ENCODE peak calls at places on chromosomes 16 and 17, in ten cellular contexts. C is heart right ventricle, K is lower leg skin, L is tibial nerve, Q is prostate gland, M is nephron progenitor cell, S is osteocyte, T is neural crest cell, I is fibroblast of mammary gland, X is type B pancreatic cell. Z is an unnamed sample.

GRCh38 chr17:40548491-40548981 is 16.7 kb downstream of the CCR7 start:
- DNase-seq in C (no peak), S (no peak), I (no peak), K (peak), Q (no peak), X (peak), T (no peak), L (no peak), M (no peak), Z (no peak)

GRCh38 chr17:69485901-69486643 is 71.6 kb downstream of the MAP2K6 start:
- DNase-seq in M (no peak), S (no peak), X (no peak), L (no peak), C (no peak), I (peak), T (no peak), Q (no peak), K (no peak), Z (no peak)

GRCh38 chr17:50283714-50284432 is 9.6 kb downstream of the TMEM92 start:
- DNase-seq in L (no peak), S (no peak), X (no peak), M (no peak), Q (no peak), C (no peak), T (no peak), I (no peak), K (no peak), Z (no peak)

GRCh38 chr16:8492690-8493089 is 97.6 kb downstream of the TMEM114 start:
- DNase-seq in T (no peak), L (no peak), Q (no peak), X (no peak), I (no peak), M (no peak), C (no peak), K (no peak), S (no peak), Z (no peak)

GRCh38 chr17:61926831-61927210 is 961 bp downstream of the INTS2 start:
- DNase-seq in L (no peak), T (no peak), S (no peak), C (no peak), M (no peak), Q (no peak), I (peak), K (no peak), X (no peak), Z (no peak)

GRCh38 chr16:13921328-13921727 is 1.4 kb downstream of the ERCC4 start:
- DNase-seq in I (no peak), C (no peak), Q (peak), T (no peak), L (no peak), S (no peak), X (no peak), K (no peak), M (no peak), Z (no peak)

GRCh38 chr16:70267516-70267915 is 15.8 kb upstream of the EXOSC6 start:
- DNase-seq in I (peak), X (no peak), T (peak), K (no peak), Q (no peak), C (no peak), S (no peak), M (peak), L (no peak), Z (no peak)

GRCh38 chr17:66383353-66383752 is 80.9 kb downstream of the PRKCA start:
- DNase-seq in T (no peak), I (peak), L (no peak), Q (no peak), C (no peak), K (no peak), S (no peak), X (no peak), M (no peak), Z (no peak)

GRCh38 chr17:67491009-67491677 is 114.1 kb downstream of the PITPNC1 start:
- DNase-seq in K (peak), T (peak), L (peak), M (peak), X (no peak), C (peak), Q (peak), I (peak), S (peak), Z (peak)

GRCh38 chr16:77331802-77332586 is 102.8 kb downstream of the ADAMTS18 start:
- DNase-seq in S (no peak), X (no peak), L (no peak), C (no peak), I (no peak), K (no peak), T (no peak), Q (no peak), M (no peak), Z (no peak)

GRCh38 chr16:56999409-57000270 is 10.3 kb downstream of the NLRC5 start:
- DNase-seq in T (no peak), I (no peak), K (no peak), M (no peak), Q (no peak), L (no peak), S (no peak), X (no peak), C (no peak), Z (no peak)

GRCh38 chr17:76988796-76989195 is 120.6 kb downstream of the MGAT5B start:
- DNase-seq in L (no peak), S (no peak), K (no peak), C (no peak), I (no peak), T (no peak), M (no peak), X (no peak), Q (no peak), Z (no peak)
- TF ChIP-seq CTCF in L (no peak), S (no peak), K (no peak), C (no peak), I (no peak), T (no peak), M (no peak), X (no peak), Q (no peak), Z (no peak)

GRCh38 chr17:36494674-36495073 is 8.2 kb downstream of the ZNHIT3 start:
- DNase-seq in T (no peak), X (no peak), L (no peak), I (no peak), M (no peak), Q (no peak), K (no peak), S (no peak), C (no peak), Z (no peak)
- TF ChIP-seq CTCF in T (no peak), X (no peak), L (no peak), I (no peak), M (no peak), Q (no peak), K (no peak), S (no peak), C (no peak), Z (no peak)

DNA sequence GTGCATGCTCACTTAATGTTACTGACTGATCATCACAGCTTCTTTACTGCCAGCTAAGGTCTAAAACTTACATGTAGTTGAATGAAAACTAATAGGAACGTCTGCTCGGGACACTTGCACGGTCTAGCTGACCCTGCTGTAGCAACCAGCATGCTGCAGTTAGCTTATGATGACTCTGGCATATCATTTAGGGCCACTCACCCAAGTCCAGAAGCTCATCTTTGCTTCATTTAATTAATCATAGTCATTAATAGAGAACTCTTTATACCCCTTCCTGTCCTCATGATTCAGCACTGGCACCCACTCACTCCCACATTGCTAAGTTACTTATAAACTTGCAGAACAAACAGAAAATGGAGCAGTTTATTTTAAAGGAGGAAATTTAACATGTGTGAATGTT is 136.3 kb downstream of the NLK start:
- DNase-seq in C (no peak), L (no peak), M (no peak), S (no peak), X (no peak), I (peak), K (no peak), T (no peak), Q (no peak), Z (no peak)
- TF ChIP-seq CTCF in C (no peak), L (no peak), M (no peak), S (no peak), X (no peak), I (no peak), K (no peak), T (no peak), Q (no peak), Z (no peak)

GRCh38 chr16:2092866-2093265 is 42.8 kb downstream of the PKD1 start:
- DNase-seq in Q (no peak), T (no peak), M (no peak), S (no peak), L (no peak), C (no peak), K (no peak), I (no peak), X (no peak), Z (no peak)

GRCh38 chr16:2095918-2096582 is 39.6 kb downstream of the PKD1 start:
- DNase-seq in X (no peak), L (no peak), C (no peak), I (no peak), M (no peak), Q (no peak), S (no peak), T (no peak), K (no peak), Z (no peak)

GRCh38 chr16:2093793-2094192 is 41.9 kb downstream of the PKD1 start:
- DNase-seq in S (no peak), C (no peak), I (no peak), X (no peak), M (no peak), L (no peak), K (no peak), T (no peak), Q (no peak), Z (no peak)

GRCh38 chr16:2096853-2097620 is 38.7 kb downstream of the PKD1 start:
- DNase-seq in C (no peak), L (no peak), K (no peak), M (no peak), S (no peak), Q (no peak), I (no peak), T (no peak), X (no peak), Z (no peak)

GRCh38 chr16:2095315-2095853 is 40.3 kb downstream of the PKD1 start:
- DNase-seq in I (peak), T (no peak), C (no peak), L (no peak), Q (no peak), M (no peak), X (no peak), S (no peak), K (no peak), Z (no peak)
- TF ChIP-seq CTCF in I (no peak), T (no peak), C (no peak), L (no peak), Q (no peak), M (no peak), X (no peak), S (no peak), K (no peak), Z (no peak)

GRCh38 chr16:17930280-17930679 is 406.3 kb downstream of the NPIPA8 start:
- DNase-seq in S (no peak), L (no peak), Q (no peak), X (no peak), M (no peak), K (no peak), T (no peak), C (no peak), I (peak), Z (no peak)
- TF ChIP-seq CTCF in S (no peak), L (no peak), Q (no peak), X (peak), M (no peak), K (no peak), T (peak), C (no peak), I (peak), Z (no peak)

GRCh38 chr17:77109159-77110005 is 31.4 kb upstream of the SEC14L1 start:
- DNase-seq in I (no peak), L (no peak), Q (no peak), X (no peak), S (no peak), M (no peak), T (no peak), K (no peak), C (no peak), Z (no peak)
- TF ChIP-seq CTCF in I (no peak), L (peak), Q (no peak), X (no peak), S (no peak), M (no peak), T (no peak), K (no peak), C (no peak), Z (no peak)

DNA sequence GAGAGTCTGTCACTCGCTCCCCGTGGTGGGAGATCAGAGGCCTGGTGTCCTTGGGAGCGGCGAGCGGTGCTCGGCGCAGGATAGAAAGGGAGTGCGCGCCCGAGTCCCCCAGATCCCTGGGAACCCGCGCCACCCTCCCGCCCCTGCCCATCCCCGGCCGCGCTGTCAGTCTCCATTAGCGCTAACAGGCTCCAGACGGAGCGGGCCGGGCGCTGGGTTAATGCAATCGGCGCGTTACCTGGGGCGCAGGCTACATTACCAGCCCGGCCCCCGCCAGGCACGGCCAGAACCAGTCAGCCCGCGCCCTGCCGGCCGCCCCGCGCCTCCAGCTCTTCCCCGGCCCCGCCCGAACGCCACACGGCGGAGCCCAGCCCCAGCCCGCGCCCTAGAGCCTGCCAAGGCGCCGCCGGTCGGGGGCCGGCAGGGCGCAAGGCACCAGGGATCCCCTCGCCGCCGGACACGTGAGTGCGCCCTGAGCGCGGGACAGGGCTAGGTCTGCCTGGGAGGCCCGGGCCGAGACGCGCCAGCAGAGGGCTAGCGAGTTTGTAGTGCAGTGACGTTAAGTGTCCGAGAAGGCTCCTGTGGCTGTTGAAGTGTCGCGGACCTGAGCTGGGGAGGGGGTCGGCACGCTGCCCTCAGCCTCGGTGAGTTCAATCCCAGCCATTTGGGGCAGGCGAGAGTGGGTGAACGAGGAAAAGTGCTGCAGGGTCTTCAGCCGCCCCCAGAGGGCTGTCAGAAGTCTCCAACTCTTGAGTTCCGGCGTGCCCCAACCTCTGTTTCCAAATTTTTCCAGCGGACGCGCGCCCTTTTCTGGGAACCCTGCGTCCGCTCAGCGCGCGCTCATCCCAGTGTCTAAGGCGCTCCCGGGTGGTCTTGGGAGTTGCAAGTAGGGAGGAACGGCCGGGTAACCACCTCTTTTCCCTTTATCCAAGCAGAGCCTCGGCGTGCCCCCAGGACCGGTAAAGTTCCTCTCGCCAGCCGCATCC is at the start of gene SLC6A2:
- DNase-seq in X (no peak), T (peak), S (no peak), L (no peak), C (no peak), M (peak), Q (peak), I (no peak), K (no peak), Z (no peak)
- TF ChIP-seq CTCF in X (peak), T (no peak), S (no peak), L (no peak), C (no peak), M (peak), Q (peak), I (no peak), K (no peak), Z (no peak)

DNA sequence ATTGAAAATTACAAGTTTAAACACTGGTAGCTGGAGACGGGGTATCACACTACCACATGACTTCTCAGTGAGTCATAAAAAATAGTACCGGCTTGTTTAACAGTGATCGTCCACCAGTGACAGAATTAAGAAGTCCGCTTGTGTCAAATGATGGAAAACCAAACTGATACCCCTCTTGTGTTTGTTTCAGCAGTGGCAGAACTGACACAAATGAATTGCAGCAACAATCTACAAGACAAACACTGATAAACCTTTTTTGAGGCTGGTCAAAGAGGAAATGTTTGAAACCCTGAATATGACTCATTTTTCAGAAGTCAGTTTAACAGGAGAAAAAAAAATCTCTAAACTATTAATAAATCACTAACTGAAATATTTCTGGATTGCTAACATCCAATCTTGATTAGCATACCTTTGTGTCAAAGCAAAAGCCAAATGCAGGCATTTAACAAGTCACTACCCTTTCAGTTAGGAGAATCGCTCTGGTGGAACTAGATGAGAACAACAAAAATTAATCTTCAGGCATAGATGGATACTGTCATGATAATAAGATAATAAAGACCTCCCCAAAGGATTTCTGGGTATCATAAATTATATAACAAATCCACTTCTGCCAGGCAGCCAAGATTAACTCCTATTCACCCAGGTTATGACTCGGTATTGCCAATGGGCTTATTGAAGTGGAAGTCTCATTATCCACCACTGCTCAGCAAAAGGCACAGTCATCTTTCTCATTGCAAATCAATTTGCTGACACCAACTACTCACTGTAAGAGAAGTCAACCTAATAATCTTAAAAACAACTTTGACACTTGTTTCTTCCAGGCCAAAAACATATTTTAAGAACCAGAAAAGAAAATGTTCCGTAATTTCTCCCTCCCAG is 20.7 kb downstream of the DCUN1D3 start:
- DNase-seq in M (no peak), X (no peak), Q (no peak), S (no peak), L (no peak), C (no peak), K (no peak), I (peak), T (no peak), Z (no peak)
- TF ChIP-seq CTCF in M (no peak), X (no peak), Q (no peak), S (no peak), L (no peak), C (no peak), K (no peak), I (no peak), T (no peak), Z (no peak)

GRCh38 chr17:64016248-64016784 is 4.1 kb downstream of the ICAM2 start:
- DNase-seq in T (no peak), X (no peak), L (no peak), C (no peak), K (no peak), S (no peak), I (no peak), Q (no peak), M (no peak), Z (no peak)
- TF ChIP-seq CTCF in T (no peak), X (no peak), L (no peak), C (no peak), K (no peak), S (peak), I (peak), Q (no peak), M (no peak), Z (no peak)